ENCODE peak calls at places on chromosome 16, in six cellular contexts. U, A, R, Z, W and F are unnamed samples.

GRCh38 chr16:3459401-3460090 is 16.1 kb downstream of the NAA60 start:
- DNase-seq in Z (no peak), A (no peak), R (no peak), U (no peak), W (no peak), F (no peak)

GRCh38 chr16:13913374-13914292 is 6.3 kb upstream of the ERCC4 start:
- DNase-seq in A (no peak), W (no peak), Z (no peak), R (no peak), U (no peak), F (no peak)

GRCh38 chr16:2915196-2915929 is 3.6 kb downstream of the FLYWCH1 start:
- DNase-seq in W (no peak), A (no peak), R (no peak), U (no peak), Z (no peak), F (no peak)

GRCh38 chr16:88773812-88774291 is 11.2 kb downstream of the PIEZO1 start:
- DNase-seq in Z (peak), U (no peak), R (no peak), A (no peak), W (no peak), F (peak)

GRCh38 chr16:57510016-57510871 is 24.0 kb upstream of the DOK4 start:
- DNase-seq in A (no peak), R (no peak), U (no peak), Z (no peak), W (no peak), F (no peak)

GRCh38 chr16:2752850-2753522 is 548 bp downstream of the SRRM2 start:
- DNase-seq in Z (peak), W (no peak), R (peak), A (peak), U (peak), F (peak)

GRCh38 chr16:61296305-61296704 is 739.9 kb downstream of the CDH8 start:
- DNase-seq in W (no peak), R (no peak), A (no peak), Z (no peak), U (no peak), F (peak)

GRCh38 chr16:54284931-54285413 is 1.6 kb downstream of the IRX3 start:
- DNase-seq in R (no peak), Z (no peak), A (no peak), W (no peak), U (no peak), F (peak)

GRCh38 chr16:19323596-19323995 is 38.1 kb downstream of the CLEC19A start:
- DNase-seq in W (no peak), Z (no peak), R (no peak), U (no peak), A (no peak), F (no peak)

GRCh38 chr16:79359082-79359481 is 241.5 kb downstream of the MAF start:
- DNase-seq in R (no peak), Z (no peak), W (no peak), A (no peak), U (no peak), F (no peak)

GRCh38 chr16:11145173-11145820 is 110.7 kb downstream of the SOCS1 start:
- DNase-seq in U (no peak), R (no peak), Z (no peak), A (no peak), W (no peak), F (no peak)

GRCh38 chr16:28205117-28205899 is 6.5 kb downstream of the XPO6 start:
- DNase-seq in Z (no peak), A (no peak), U (no peak), R (no peak), W (no peak), F (no peak)